ENCODE peak calls at places on chromosome 2, in six cellular contexts. One of them, this sample, is unnamed.

GRCh38 chr2:43228782-43229659 is 2.6 kb upstream of the ZFP36L2 start:
- DNase-seq in myocyte: no peak
- DNase-seq in H4: no peak
- DNase-seq in NCI-H1417: no peak
- DNase-seq in brain microvascular endothelial cell: no peak
- DNase-seq in GM03348: no peak
- DNase-seq in this sample: no peak

GRCh38 chr2:158619496-158619895 is 162.7 kb downstream of the PKP4 start:
- DNase-seq in GM03348: peak
- DNase-seq in H4: peak
- DNase-seq in myocyte: no peak
- DNase-seq in NCI-H1417: no peak
- DNase-seq in brain microvascular endothelial cell: peak
- DNase-seq in this sample: peak

GRCh38 chr2:86309966-86310365 is 27.5 kb downstream of the REEP1 start:
- DNase-seq in NCI-H1417: no peak
- DNase-seq in myocyte: no peak
- DNase-seq in GM03348: no peak
- DNase-seq in H4: no peak
- DNase-seq in brain microvascular endothelial cell: no peak
- DNase-seq in this sample: no peak

GRCh38 chr2:157173740-157174184 is 83.7 kb upstream of the GALNT5 start:
- DNase-seq in GM03348: peak
- DNase-seq in H4: peak
- DNase-seq in myocyte: peak
- DNase-seq in NCI-H1417: no peak
- DNase-seq in brain microvascular endothelial cell: peak
- DNase-seq in this sample: peak

GRCh38 chr2:134268265-134268664 is 14.4 kb downstream of the MGAT5 start:
- DNase-seq in brain microvascular endothelial cell: no peak
- DNase-seq in myocyte: peak
- DNase-seq in GM03348: no peak
- DNase-seq in H4: no peak
- DNase-seq in NCI-H1417: no peak
- DNase-seq in this sample: peak

GRCh38 chr2:193520709-193521458 is 1326.2 kb upstream of the TMEFF2 start:
- DNase-seq in NCI-H1417: no peak
- DNase-seq in myocyte: no peak
- DNase-seq in brain microvascular endothelial cell: no peak
- DNase-seq in H4: no peak
- DNase-seq in GM03348: no peak
- DNase-seq in this sample: no peak

GRCh38 chr2:28173377-28173776 is 219.3 kb upstream of the FOSL2 start:
- DNase-seq in GM03348: no peak
- DNase-seq in myocyte: no peak
- DNase-seq in NCI-H1417: no peak
- DNase-seq in H4: no peak
- DNase-seq in brain microvascular endothelial cell: no peak
- DNase-seq in this sample: no peak

GRCh38 chr2:223943561-223944008 is 1.6 kb downstream of the WDFY1 start:
- DNase-seq in brain microvascular endothelial cell: peak
- DNase-seq in H4: no peak
- DNase-seq in NCI-H1417: no peak
- DNase-seq in GM03348: peak
- DNase-seq in myocyte: no peak
- DNase-seq in this sample: no peak

GRCh38 chr2:241773511-241774418 is 2.9 kb upstream of the GAL3ST2 start:
- DNase-seq in GM03348: peak
- DNase-seq in myocyte: no peak
- DNase-seq in H4: no peak
- DNase-seq in brain microvascular endothelial cell: no peak
- DNase-seq in NCI-H1417: no peak
- DNase-seq in this sample: no peak

GRCh38 chr2:203327582-203327917 is 644 bp upstream of the ABI2 start:
- DNase-seq in H4: no peak
- DNase-seq in GM03348: no peak
- DNase-seq in brain microvascular endothelial cell: peak
- DNase-seq in NCI-H1417: no peak
- DNase-seq in myocyte: no peak
- DNase-seq in this sample: no peak

GRCh38 chr2:239360421-239361310 is 40.2 kb downstream of the HDAC4 start:
- DNase-seq in brain microvascular endothelial cell: no peak
- DNase-seq in H4: no peak
- DNase-seq in NCI-H1417: no peak
- DNase-seq in myocyte: no peak
- DNase-seq in GM03348: no peak
- DNase-seq in this sample: no peak

GRCh38 chr2:109558076-109558882 is 55.5 kb downstream of the SEPTIN10 start:
- DNase-seq in NCI-H1417: no peak
- DNase-seq in myocyte: no peak
- DNase-seq in H4: peak
- DNase-seq in GM03348: peak
- DNase-seq in brain microvascular endothelial cell: peak
- DNase-seq in this sample: peak

GRCh38 chr2:108941161-108941665 is 47.8 kb downstream of the EDAR start:
- DNase-seq in NCI-H1417: no peak
- DNase-seq in brain microvascular endothelial cell: no peak
- DNase-seq in GM03348: no peak
- DNase-seq in myocyte: no peak
- DNase-seq in H4: no peak
- DNase-seq in this sample: no peak

GRCh38 chr2:119983108-119983507 is 29.8 kb upstream of the EPB41L5 start:
- DNase-seq in NCI-H1417: no peak
- DNase-seq in H4: no peak
- DNase-seq in myocyte: peak
- DNase-seq in brain microvascular endothelial cell: no peak
- DNase-seq in GM03348: no peak
- DNase-seq in this sample: peak

GRCh38 chr2:232324778-232325177 is 53.8 kb upstream of the ALPP start:
- DNase-seq in GM03348: no peak
- DNase-seq in H4: no peak
- DNase-seq in NCI-H1417: no peak
- DNase-seq in brain microvascular endothelial cell: no peak
- DNase-seq in myocyte: no peak
- DNase-seq in this sample: no peak

GRCh38 chr2:238720232-238720672 is 127.6 kb upstream of the TWIST2 start:
- DNase-seq in myocyte: peak
- DNase-seq in H4: peak
- DNase-seq in GM03348: peak
- DNase-seq in NCI-H1417: no peak
- DNase-seq in brain microvascular endothelial cell: peak
- DNase-seq in this sample: no peak

GRCh38 chr2:233766416-233766815 is 6.3 kb downstream of the UGT1A1 start:
- DNase-seq in GM03348: no peak
- DNase-seq in H4: peak
- DNase-seq in myocyte: no peak
- DNase-seq in brain microvascular endothelial cell: no peak
- DNase-seq in NCI-H1417: no peak
- DNase-seq in this sample: no peak

GRCh38 chr2:148978736-148979135 is 59.8 kb upstream of the LYPD6B start:
- DNase-seq in brain microvascular endothelial cell: no peak
- DNase-seq in H4: no peak
- DNase-seq in GM03348: peak
- DNase-seq in myocyte: peak
- DNase-seq in NCI-H1417: no peak
- DNase-seq in this sample: peak

GRCh38 chr2:214604861-214605260 is 194.0 kb downstream of the VWC2L start:
- DNase-seq in H4: peak
- DNase-seq in brain microvascular endothelial cell: peak
- DNase-seq in NCI-H1417: no peak
- DNase-seq in myocyte: no peak
- DNase-seq in GM03348: peak
- DNase-seq in this sample: peak

GRCh38 chr2:218816561-218817011 is 15.0 kb downstream of the PRKAG3 start:
- DNase-seq in H4: no peak
- DNase-seq in GM03348: no peak
- DNase-seq in brain microvascular endothelial cell: no peak
- DNase-seq in myocyte: peak
- DNase-seq in NCI-H1417: no peak
- DNase-seq in this sample: no peak

GRCh38 chr2:111022630-111023029 is 98.1 kb upstream of the BCL2L11 start:
- DNase-seq in H4: no peak
- DNase-seq in GM03348: no peak
- DNase-seq in brain microvascular endothelial cell: no peak
- DNase-seq in myocyte: no peak
- DNase-seq in NCI-H1417: no peak
- DNase-seq in this sample: no peak

GRCh38 chr2:10947005-10947440 is 35.3 kb downstream of the KCNF1 start:
- DNase-seq in GM03348: peak
- DNase-seq in NCI-H1417: no peak
- DNase-seq in brain microvascular endothelial cell: peak
- DNase-seq in myocyte: peak
- DNase-seq in H4: no peak
- DNase-seq in this sample: peak

This sample was measured in LHCN-M2.